ENCODE peak calls at places on chromosomes 6 and 20, in five cellular contexts. J is colonic mucosa, T is psoas muscle, N is astrocyte of the spinal cord, L is IMR-90. F is an unnamed sample.

GRCh38 chr6:118965843-118966242 is 30.9 kb upstream of the MCM9 start:
- DNase-seq in L (no peak), J (no peak), T (no peak), N (no peak), F (no peak)

GRCh38 chr6:56356431-56356830 is 109.1 kb upstream of the COL21A1 start:
- DNase-seq in N (peak), J (no peak), L (peak), T (no peak), F (no peak)

GRCh38 chr6:70547313-70547712 is 19.4 kb upstream of the SDHAF4 start:
- DNase-seq in T (no peak), N (peak), J (no peak), L (peak), F (no peak)

GRCh38 chr20:38211200-38212097 is 46.4 kb upstream of the TGM2 start:
- DNase-seq in T (no peak), N (no peak), L (no peak), J (no peak), F (no peak)

GRCh38 chr6:34201455-34202098 is 35.1 kb upstream of the HMGA1 start:
- DNase-seq in T (no peak), N (no peak), L (peak), J (no peak), F (no peak)

GRCh38 chr6:119077643-119078448 is 618 bp downstream of the FAM184A start:
- DNase-seq in J (peak), T (peak), L (no peak), N (peak), F (no peak)

GRCh38 chr6:1406306-1407058 is 17.1 kb downstream of the FOXF2 start:
- DNase-seq in J (no peak), T (no peak), N (no peak), L (peak), F (peak)

GRCh38 chr20:16498526-16499140 is 74.6 kb downstream of the KIF16B start:
- DNase-seq in J (no peak), L (peak), T (no peak), N (no peak), F (no peak)

GRCh38 chr6:112839525-112839961 is 492.4 kb downstream of the RFPL4B start:
- DNase-seq in J (no peak), T (no peak), L (peak), N (peak), F (peak)

GRCh38 chr6:152078804-152079203 is 271.3 kb downstream of the ESR1 start:
- DNase-seq in J (no peak), T (no peak), N (no peak), L (no peak), F (no peak)

GRCh38 chr20:4626228-4626627 is 95.5 kb upstream of the PRND start:
- DNase-seq in T (no peak), L (no peak), J (no peak), N (no peak), F (no peak)

GRCh38 chr6:150261997-150262396 is 106.8 kb upstream of the IYD start:
- DNase-seq in T (no peak), N (no peak), L (no peak), J (no peak), F (no peak)

GRCh38 chr6:110435052-110435602 is 19.8 kb upstream of the DDO start:
- DNase-seq in L (no peak), N (no peak), J (no peak), T (no peak), F (no peak)

GRCh38 chr6:34005845-34006644 is 139.8 kb downstream of the GRM4 start:
- DNase-seq in N (no peak), L (no peak), T (no peak), J (no peak), F (no peak)

GRCh38 chr6:158972241-158973233 is 27.5 kb downstream of the RSPH3 start:
- DNase-seq in J (no peak), L (peak), N (peak), T (no peak), F (peak)

GRCh38 chr20:61092199-61092598 is 159.9 kb upstream of the CDH4 start:
- DNase-seq in J (no peak), L (no peak), N (no peak), T (no peak), F (no peak)

GRCh38 chr20:1397710-1398109 is 4.9 kb upstream of the FKBP1A start:
- DNase-seq in N (no peak), L (peak), J (no peak), T (no peak), F (no peak)

GRCh38 chr20:57698867-57699275 is 10.9 kb downstream of the PMEPA1 start:
- DNase-seq in N (no peak), T (no peak), L (no peak), J (no peak), F (no peak)

GRCh38 chr6:149218915-149219314 is 98.6 kb upstream of the TAB2 start:
- DNase-seq in N (no peak), T (no peak), J (no peak), L (no peak), F (no peak)

GRCh38 chr20:24465730-24466129 is 3.7 kb upstream of the SYNDIG1 start:
- DNase-seq in J (no peak), L (no peak), T (no peak), N (peak), F (no peak)

GRCh38 chr6:155084431-155085123 is 89.5 kb downstream of the TIAM2 start:
- DNase-seq in L (peak), T (no peak), J (no peak), N (peak), F (no peak)

GRCh38 chr6:23983691-23984090 is 142.3 kb upstream of the NRSN1 start:
- DNase-seq in N (no peak), T (no peak), J (no peak), L (no peak), F (no peak)

GRCh38 chr6:24126586-24127192 is 674 bp downstream of the NRSN1 start:
- DNase-seq in T (no peak), J (peak), L (peak), N (peak), F (peak)

GRCh38 chr20:53608456-53609413 is 15.1 kb upstream of the ZNF217 start:
- DNase-seq in T (peak), J (peak), N (peak), L (no peak), F (no peak)

GRCh38 chr20:53606364-53606985 is 12.8 kb upstream of the ZNF217 start:
- DNase-seq in N (peak), T (no peak), J (no peak), L (peak), F (peak)

GRCh38 chr20:53609501-53610445 is 16.1 kb upstream of the ZNF217 start:
- DNase-seq in L (peak), J (peak), N (peak), T (peak), F (no peak)

GRCh38 chr20:53611449-53611894 is 17.8 kb upstream of the ZNF217 start:
- DNase-seq in T (no peak), J (no peak), N (peak), L (peak), F (peak)

GRCh38 chr20:53608071-53608455 is 14.4 kb upstream of the ZNF217 start:
- DNase-seq in J (no peak), N (no peak), T (no peak), L (no peak), F (no peak)
- H3K4me3 ChIP-seq in J (no peak), N (no peak), T (no peak), L (no peak), F (no peak)

DNA sequence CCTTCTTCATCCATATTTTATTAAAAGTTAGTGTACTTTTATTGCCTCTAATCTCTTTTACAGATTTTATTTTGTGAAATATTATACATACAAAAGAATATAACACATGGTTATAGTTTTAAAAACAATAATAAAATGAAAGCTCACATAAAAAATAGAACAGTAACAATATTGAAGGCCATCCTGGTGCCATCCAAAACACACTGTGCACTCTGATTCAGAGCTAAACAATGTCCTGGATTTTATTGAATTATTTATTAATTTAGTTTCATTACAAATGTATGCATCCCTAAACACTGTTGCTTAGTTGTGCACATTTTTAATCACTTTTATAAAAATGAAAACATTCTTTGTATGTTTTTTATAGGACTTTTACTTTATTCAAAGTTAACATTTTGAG is 32.9 kb downstream of the RNF217 start:
- DNase-seq in T (no peak), N (no peak), L (no peak), J (no peak), F (no peak)
- H3K4me3 ChIP-seq in T (peak), N (no peak), L (no peak), J (no peak), F (no peak)

GRCh38 chr6:80314531-80314930 is 208.1 kb downstream of the BCKDHB start:
- DNase-seq in N (no peak), T (no peak), L (no peak), J (no peak), F (no peak)

GRCh38 chr6:80316655-80317332 is 210.3 kb downstream of the BCKDHB start:
- DNase-seq in J (no peak), L (no peak), N (no peak), T (no peak), F (no peak)

GRCh38 chr6:80321011-80321410 is 214.5 kb downstream of the BCKDHB start:
- DNase-seq in L (no peak), T (no peak), N (no peak), J (no peak), F (no peak)

GRCh38 chr6:80319286-80319685 is 212.8 kb downstream of the BCKDHB start:
- DNase-seq in L (no peak), N (no peak), T (no peak), J (no peak), F (no peak)
- H3K4me3 ChIP-seq in L (no peak), N (no peak), T (no peak), J (no peak), F (no peak)

GRCh38 chr20:46312945-46313861 is 4.9 kb upstream of the CDH22 start:
- DNase-seq in J (no peak), T (no peak), N (no peak), L (no peak), F (no peak)
- H3K4me3 ChIP-seq in J (no peak), T (no peak), N (no peak), L (no peak), F (no peak)

GRCh38 chr6:27280540-27281000 is 31.5 kb downstream of the POM121L2 start:
- DNase-seq in T (no peak), J (no peak), L (no peak), N (no peak), F (no peak)
- H3K4me3 ChIP-seq in T (no peak), J (no peak), L (peak), N (peak), F (peak)